ENCODE peak calls at places on chromosomes 2 and 18, in ten cellular contexts. A, S, F, Z, H, Q, D, J, U and W are unnamed samples.

GRCh38 chr2:187964742-187965141 is 326.9 kb upstream of the GULP1 start:
- DNase-seq in Z (no peak), F (no peak), U (no peak), S (no peak), D (no peak), Q (no peak), J (no peak), H (no peak), A (no peak), W (no peak)

GRCh38 chr2:216660496-216660895 is 27.3 kb downstream of the IGFBP2 start:
- DNase-seq in H (no peak), F (no peak), Z (no peak), U (no peak), Q (no peak), D (no peak), A (no peak), S (no peak), J (no peak), W (no peak)

GRCh38 chr2:5950736-5951135 is 258.6 kb downstream of the SOX11 start:
- DNase-seq in Q (no peak), J (no peak), U (no peak), F (no peak), A (no peak), D (peak; percentile 70), H (no peak), Z (no peak), S (no peak), W (no peak)

GRCh38 chr18:21450913-21451312 is 149.6 kb downstream of the ESCO1 start:
- DNase-seq in A (no peak), J (no peak), S (no peak), F (no peak), Q (no peak), Z (no peak), U (no peak), D (no peak), H (no peak), W (no peak)

GRCh38 chr18:31983020-31983419 is 35.6 kb upstream of the RNF125 start:
- DNase-seq in J (no peak), F (peak; percentile 28), A (no peak), Q (no peak), Z (no peak), S (no peak), D (no peak), U (no peak), H (no peak), W (no peak)

GRCh38 chr18:31943895-31944816 is 1.2 kb upstream of the TRAPPC8 start:
- DNase-seq in A (peak; percentile 31), U (no peak), D (no peak), Z (no peak), J (no peak), Q (no peak), H (no peak), F (no peak), S (no peak), W (no peak)

GRCh38 chr18:69539404-69539803 is 138.7 kb downstream of the DOK6 start:
- DNase-seq in U (no peak), A (no peak), H (no peak), F (no peak), D (no peak), Z (no peak), J (no peak), S (no peak), Q (no peak), W (no peak)

GRCh38 chr2:210410542-210410941 is 66.0 kb downstream of the LANCL1 start:
- DNase-seq in Z (no peak), F (no peak), H (no peak), U (no peak), A (no peak), Q (no peak), J (no peak), D (no peak), S (no peak), W (no peak)

GRCh38 chr2:207438414-207439126 is 91.2 kb upstream of the CREB1 start:
- DNase-seq in S (no peak), D (no peak), A (no peak), J (no peak), H (no peak), Z (no peak), F (no peak), U (no peak), Q (no peak), W (no peak)

GRCh38 chr2:125942585-125943424 is 713.2 kb upstream of the GYPC start:
- DNase-seq in U (no peak), H (no peak), F (no peak), Z (no peak), J (no peak), Q (no peak), S (no peak), A (no peak), D (no peak), W (no peak)

GRCh38 chr2:233584210-233584609 is 17.6 kb upstream of the USP40 start:
- DNase-seq in D (no peak), Q (no peak), A (no peak), Z (no peak), H (no peak), S (no peak), J (no peak), F (no peak), U (no peak), W (no peak)

GRCh38 chr2:30722936-30723725 is 84.1 kb downstream of the CAPN13 start:
- DNase-seq in S (no peak), U (no peak), Z (no peak), Q (no peak), A (no peak), D (peak; percentile 77), F (peak; percentile 20), J (no peak), H (no peak), W (peak; percentile 43)

DNA sequence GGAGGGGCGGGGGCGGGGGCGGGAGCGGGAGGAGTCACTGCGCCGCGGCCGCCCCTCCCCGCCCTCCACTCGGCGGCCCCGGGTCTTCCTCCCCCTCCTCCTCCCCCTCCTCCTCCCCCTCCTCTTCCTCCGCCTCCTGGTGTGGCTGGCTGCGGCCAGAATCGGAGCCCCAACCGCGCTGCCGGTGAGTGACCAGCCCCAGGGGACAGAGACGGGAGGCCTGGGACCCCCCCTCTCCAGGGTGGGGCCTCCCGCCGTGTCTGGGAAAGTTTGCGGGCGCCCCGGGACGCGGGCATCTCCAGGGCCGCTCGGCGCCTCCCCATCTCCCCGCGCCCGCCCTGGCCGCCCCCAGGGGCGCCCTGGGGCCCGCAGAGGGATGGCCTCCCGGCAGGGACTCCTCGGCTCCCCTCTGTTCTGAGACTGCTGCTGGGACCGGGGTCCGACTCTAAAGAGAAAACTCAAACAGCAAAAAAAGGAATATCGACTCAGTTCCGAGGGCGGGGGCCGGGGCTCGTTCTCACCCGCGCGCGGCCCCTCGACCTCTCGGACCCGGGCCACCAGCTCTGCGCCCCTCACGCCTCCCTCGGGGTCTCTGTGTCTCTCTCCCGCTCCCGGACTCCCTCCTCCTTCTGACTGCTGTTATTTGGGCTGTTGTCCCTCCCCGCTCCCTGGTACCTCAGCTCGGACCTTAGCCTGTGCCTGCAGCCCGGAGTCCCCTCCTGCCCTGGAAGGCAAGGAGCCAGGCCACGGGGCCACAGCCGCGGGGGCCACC is at the start of gene STON1:
- DNase-seq in Z (peak; percentile 71), H (no peak), A (peak; percentile 83), U (peak; percentile 79), J (no peak), D (no peak), Q (peak; percentile 88), F (peak; percentile 30), S (no peak), W (no peak)
- TF ChIP-seq POLR2AphosphoS5 in Z (peak; percentile 44), H (no peak), A (no peak), U (no peak), J (no peak), D (peak; percentile 85), Q (peak; percentile 84), F (no peak), S (no peak), W (peak; percentile 52)

DNA sequence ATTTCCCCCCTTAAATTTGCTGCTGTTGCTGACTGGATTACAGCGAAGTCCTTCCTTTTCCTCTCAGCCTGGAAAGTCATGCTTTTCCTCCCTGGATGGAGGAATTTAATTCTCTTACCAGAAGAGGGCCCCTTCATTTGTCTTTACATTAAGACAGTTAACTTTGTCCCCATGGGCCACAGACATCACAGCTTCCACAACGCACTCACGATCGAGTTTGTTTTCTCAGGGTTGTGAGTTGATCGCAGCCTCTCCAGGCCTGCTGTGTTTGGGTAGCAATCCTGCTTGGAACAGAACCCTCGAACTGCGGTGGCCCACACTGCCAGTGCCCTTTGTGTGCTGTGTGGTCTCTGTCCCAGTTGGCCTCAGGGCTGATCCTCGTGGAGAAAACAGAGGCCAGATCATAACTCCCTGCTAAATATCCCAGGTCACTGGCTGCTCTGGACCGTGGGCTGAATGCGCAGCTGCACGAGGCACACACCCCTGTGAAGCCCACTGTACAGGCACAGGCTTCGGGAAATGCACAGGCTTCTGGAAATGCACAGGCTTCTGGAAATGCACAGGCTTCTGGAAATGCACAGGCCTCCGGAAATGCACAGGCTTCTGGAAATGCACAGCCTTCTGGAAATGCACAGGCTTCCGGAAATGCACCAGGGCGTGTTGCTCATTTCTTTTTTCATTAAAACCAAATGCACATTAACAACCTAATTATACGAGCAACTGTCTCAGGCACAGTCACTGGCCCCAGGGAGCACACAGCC is 2.2 kb upstream of the PDIA6 start:
- DNase-seq in H (no peak), J (no peak), F (no peak), U (peak; percentile 73), D (no peak), S (no peak), A (no peak), Z (no peak), Q (peak; percentile 48), W (no peak)
- TF ChIP-seq CTCF in H (no peak), J (no peak), F (no peak), U (peak; percentile 29), D (no peak), S (no peak), A (no peak), Z (no peak), Q (no peak), W (no peak)

GRCh38 chr2:181745796-181746540 is 65.7 kb upstream of the NEUROD1 start:
- DNase-seq in U (no peak), S (no peak), A (no peak), D (no peak), F (no peak), J (no peak), Q (no peak), H (no peak), Z (no peak), W (no peak)
- TF ChIP-seq POLR2AphosphoS5 in U (no peak), S (no peak), A (no peak), D (no peak), F (no peak), J (no peak), Q (no peak), H (no peak), Z (no peak), W (no peak)

DNA sequence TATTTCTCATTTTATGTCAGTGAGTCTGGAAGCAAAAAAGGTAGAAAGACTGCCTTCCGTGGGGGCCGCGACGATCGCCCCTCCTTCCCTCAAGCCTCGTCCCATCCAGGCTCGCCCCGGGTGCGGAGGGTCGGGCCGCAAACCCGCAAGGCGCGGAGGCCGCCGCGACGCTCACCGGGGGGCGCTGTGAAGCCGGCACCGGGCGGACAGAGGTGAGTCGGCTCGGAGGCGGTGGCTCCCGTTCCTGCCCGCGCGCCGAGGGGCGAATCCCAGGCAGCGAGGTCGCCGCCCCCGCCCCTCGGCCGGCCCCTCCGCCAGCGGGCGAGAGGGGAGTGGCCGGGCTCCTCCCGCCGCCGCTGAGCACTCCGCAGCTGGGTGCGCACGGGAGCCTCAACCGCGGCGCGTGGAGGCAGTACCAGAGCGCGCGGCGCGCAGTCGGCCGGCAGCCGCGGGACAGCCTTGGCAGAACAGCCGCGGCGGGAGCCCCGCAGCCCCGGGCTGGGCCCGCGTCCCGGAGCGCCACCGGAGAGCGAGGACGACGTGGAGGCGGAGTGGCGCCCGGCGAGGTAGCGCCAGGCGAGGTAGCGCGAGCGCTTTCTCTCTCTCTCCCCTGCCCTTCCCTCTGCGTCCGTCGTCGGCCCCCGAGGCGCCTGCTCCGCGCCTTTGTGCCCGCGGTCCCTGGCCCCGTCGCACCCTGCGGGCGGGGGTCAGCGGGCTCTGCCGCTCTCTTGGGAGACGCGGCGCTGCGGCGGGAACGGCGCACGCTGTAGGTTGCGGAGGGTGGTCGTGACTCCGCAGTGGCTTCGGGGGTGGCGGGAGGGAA is at the start of gene MYO1B:
- DNase-seq in S (peak; percentile 72), H (no peak), D (peak; percentile 90), J (peak; percentile 39), Z (peak; percentile 77), A (peak; percentile 10), U (peak; percentile 94), F (peak; percentile 75), Q (peak; percentile 68), W (no peak)
- TF ChIP-seq CTCF in S (peak; percentile 45), H (no peak), D (peak; percentile 44), J (peak; percentile 24), Z (peak; percentile 56), A (peak; percentile 25), U (peak; percentile 67), F (peak; percentile 28), Q (no peak), W (no peak)